ENCODE peak calls at places on chromosomes 12 and 14, in five cellular contexts. O, K, J, X and S are unnamed samples.

GRCh38 chr12:110741795-110742717 is 635 bp downstream of the PPP1CC start:
- DNase-seq in J (no peak), O (no peak), K (no peak), X (peak; percentile 41), S (peak; percentile 13)

GRCh38 chr12:48189331-48190125 is 6.1 kb downstream of the CCDC184 start:
- DNase-seq in X (peak; percentile 46), J (peak; percentile 68), O (peak; percentile 80), K (peak; percentile 71), S (no peak)

GRCh38 chr12:15306605-15307004 is 15.7 kb upstream of the PTPRO start:
- DNase-seq in J (no peak), X (no peak), O (no peak), K (no peak), S (no peak)

GRCh38 chr12:132801741-132802140 is 26.9 kb downstream of the GOLGA3 start:
- DNase-seq in O (no peak), K (no peak), J (no peak), X (no peak), S (no peak)

GRCh38 chr14:96585672-96586013 is 83.5 kb downstream of the PAPOLA start:
- DNase-seq in J (no peak), O (no peak), X (no peak), K (no peak), S (no peak)

GRCh38 chr14:99124482-99125104 is 147.4 kb downstream of the BCL11B start:
- DNase-seq in X (no peak), O (no peak), J (no peak), K (no peak), S (no peak)

GRCh38 chr14:34662558-34663088 is 32.7 kb upstream of the SNX6 start:
- DNase-seq in O (no peak), K (no peak), X (no peak), J (no peak), S (no peak)

GRCh38 chr12:53481957-53482586 is 17.2 kb downstream of the MAP3K12 start:
- DNase-seq in J (no peak), X (no peak), O (no peak), K (no peak), S (no peak)

GRCh38 chr12:67434653-67435375 is 165.7 kb downstream of the CAND1 start:
- DNase-seq in K (no peak), J (no peak), O (no peak), X (no peak), S (peak; percentile 89)

GRCh38 chr12:131618303-131618658 is 92.6 kb upstream of the SFSWAP start:
- DNase-seq in X (no peak), K (no peak), O (no peak), J (no peak), S (no peak)

GRCh38 chr14:28677381-28677780 is 89.2 kb upstream of the FOXG1 start:
- DNase-seq in K (no peak), J (no peak), O (no peak), X (no peak), S (no peak)

GRCh38 chr12:92608418-92609091 is 94.2 kb upstream of the PLEKHG7 start:
- DNase-seq in K (no peak), J (no peak), O (no peak), X (no peak), S (no peak)

GRCh38 chr12:93773122-93773871 is 96.1 kb downstream of the CRADD start:
- DNase-seq in K (no peak), J (peak; percentile 7), X (no peak), O (no peak), S (no peak)

GRCh38 chr12:17148706-17149105 is 542.7 kb upstream of the LMO3 start:
- DNase-seq in J (no peak), K (no peak), O (no peak), X (no peak), S (no peak)

GRCh38 chr12:52427083-52427482 is 7.1 kb downstream of the KRT75 start:
- DNase-seq in O (no peak), K (no peak), J (no peak), X (no peak), S (no peak)

GRCh38 chr12:32170437-32170998 is 63.9 kb downstream of the BICD1 start:
- DNase-seq in X (no peak), J (no peak), O (no peak), K (no peak), S (no peak)

GRCh38 chr12:55060470-55060869 is 40.7 kb downstream of the NEUROD4 start:
- DNase-seq in K (no peak), J (no peak), X (no peak), O (no peak), S (no peak)

GRCh38 chr14:31414190-31414833 is 6.0 kb downstream of the HEATR5A start:
- DNase-seq in X (no peak), O (no peak), K (no peak), J (no peak), S (no peak)

GRCh38 chr14:78232666-78233065 is 62.5 kb downstream of the NRXN3 start:
- DNase-seq in J (no peak), O (no peak), K (no peak), X (no peak), S (no peak)

GRCh38 chr14:66920196-66920595 is 269.0 kb upstream of the GARIN2 start:
- DNase-seq in O (no peak), K (no peak), X (no peak), J (no peak), S (no peak)

GRCh38 chr14:84340938-84341337 is 1189.0 kb upstream of the FLRT2 start:
- DNase-seq in X (no peak), O (no peak), J (no peak), K (no peak), S (peak; percentile 13)

GRCh38 chr14:101715209-101716076 is 46.1 kb upstream of the PPP2R5C start:
- DNase-seq in X (no peak), O (no peak), K (no peak), J (no peak), S (no peak)

GRCh38 chr14:49553892-49554291 is 32.3 kb downstream of the RPS29 start:
- DNase-seq in X (no peak), O (no peak), J (no peak), K (no peak), S (no peak)

GRCh38 chr12:118183711-118184110 is 47.8 kb downstream of the PEBP1 start:
- DNase-seq in K (no peak), O (no peak), J (no peak), X (no peak), S (no peak)

GRCh38 chr14:57822081-57822480 is 43.8 kb downstream of the SLC35F4 start:
- DNase-seq in X (no peak), J (no peak), K (no peak), O (no peak), S (no peak)

GRCh38 chr12:113232232-113232615 is 11.0 kb downstream of the TPCN1 start:
- DNase-seq in X (no peak), O (no peak), J (no peak), K (no peak), S (no peak)